ENCODE peak calls at places on chromosomes 7 and 10, in ten cellular contexts. E is endothelial cell of umbilical vein, Q is spleen, G is Panc1, J is upper lobe of left lung, B is stomach, R is HCT116, M is vagina, C is sigmoid colon, K is breast epithelium. L is an unnamed sample.

GRCh38 chr7:55484834-55485233 is 87.5 kb downstream of the VOPP1 start:
- DNase-seq in B (no peak), E (no peak), K (no peak), Q (no peak), J (no peak), G (no peak), R (no peak), C (no peak), M (no peak), L (no peak)

GRCh38 chr10:24344279-24344678 is 135.3 kb downstream of the KIAA1217 start:
- DNase-seq in C (no peak), R (no peak), J (no peak), K (no peak), E (no peak), B (no peak), Q (no peak), G (no peak), M (no peak), L (no peak)

GRCh38 chr7:24834150-24834798 is 77.0 kb upstream of the GSDME start:
- DNase-seq in Q (peak), C (no peak), M (no peak), B (no peak), E (no peak), R (no peak), J (peak), G (no peak), K (no peak), L (no peak)

GRCh38 chr7:131653418-131654248 is 97.2 kb upstream of the PODXL start:
- DNase-seq in C (no peak), B (no peak), Q (no peak), E (no peak), M (no peak), G (no peak), K (no peak), J (no peak), R (no peak), L (no peak)

GRCh38 chr10:105785721-105786120 is 1144.6 kb downstream of the SORCS3 start:
- DNase-seq in J (no peak), Q (no peak), K (no peak), M (no peak), C (no peak), G (no peak), B (no peak), E (no peak), R (no peak), L (no peak)

GRCh38 chr10:122112625-122113160 is 123.7 kb downstream of the TACC2 start:
- DNase-seq in K (peak), G (peak), C (peak), B (peak), Q (peak), R (peak), E (peak), J (peak), M (no peak), L (peak)

GRCh38 chr10:101693701-101694055 is 1.3 kb downstream of the FBXW4 start:
- DNase-seq in Q (no peak), E (no peak), K (no peak), M (no peak), R (no peak), G (no peak), J (no peak), C (no peak), B (no peak), L (no peak)

GRCh38 chr10:62738916-62739315 is 65.6 kb upstream of the ADO start:
- DNase-seq in E (no peak), K (no peak), G (no peak), C (no peak), M (no peak), Q (no peak), J (no peak), B (no peak), R (no peak), L (no peak)

GRCh38 chr10:3948843-3949242 is 163.8 kb upstream of the KLF6 start:
- DNase-seq in B (peak), K (no peak), M (no peak), Q (no peak), E (peak), R (no peak), G (no peak), J (peak), C (no peak), L (peak)

GRCh38 chr10:71210031-71210871 is 2.1 kb upstream of the UNC5B start:
- DNase-seq in K (no peak), G (no peak), M (no peak), E (no peak), C (no peak), B (peak), R (no peak), J (no peak), Q (peak), L (peak)

GRCh38 chr10:74213571-74214162 is 62.6 kb downstream of the ADK start:
- DNase-seq in J (peak), E (peak), K (no peak), G (no peak), C (no peak), B (no peak), R (peak), M (no peak), Q (no peak), L (no peak)

GRCh38 chr7:77217474-77218185 is 18.0 kb upstream of the FGL2 start:
- DNase-seq in B (no peak), R (no peak), C (no peak), Q (no peak), E (no peak), K (no peak), G (no peak), J (no peak), M (no peak), L (no peak)

GRCh38 chr10:69101451-69102095 is 13.7 kb downstream of the SRGN start:
- DNase-seq in K (no peak), G (no peak), J (peak), M (no peak), E (peak), C (no peak), B (no peak), Q (no peak), R (no peak), L (peak)

GRCh38 chr10:63133787-63134557 is 844 bp downstream of the NRBF2 start:
- DNase-seq in G (no peak), R (no peak), K (no peak), E (peak), J (no peak), M (no peak), Q (no peak), C (peak), B (peak), L (peak)

GRCh38 chr7:41033526-41033925 is 669.4 kb downstream of the INHBA start:
- DNase-seq in R (no peak), B (no peak), K (no peak), G (no peak), J (no peak), C (no peak), E (no peak), M (no peak), Q (no peak), L (no peak)

GRCh38 chr10:59234814-59235429 is 58.5 kb downstream of the PHYHIPL start:
- DNase-seq in B (no peak), Q (no peak), G (peak), C (no peak), E (peak), K (no peak), J (no peak), M (no peak), R (peak), L (no peak)

GRCh38 chr7:120703585-120704240 is 154.2 kb downstream of the TSPAN12 start:
- DNase-seq in M (no peak), K (no peak), C (no peak), J (no peak), G (no peak), B (no peak), R (no peak), Q (no peak), E (no peak), L (no peak)

GRCh38 chr10:2982146-2982545 is 85.2 kb upstream of the PFKP start:
- DNase-seq in C (no peak), M (no peak), Q (no peak), J (no peak), B (no peak), K (no peak), G (no peak), R (no peak), E (no peak), L (no peak)

GRCh38 chr7:158858592-158859503 is 2.5 kb downstream of the DYNC2I1 start:
- DNase-seq in G (no peak), E (no peak), B (no peak), M (no peak), C (peak), K (no peak), Q (no peak), J (no peak), R (peak), L (no peak)

GRCh38 chr10:103082683-103083082 is 110.4 kb downstream of the NT5C2 start:
- DNase-seq in R (no peak), K (no peak), M (no peak), E (no peak), C (no peak), G (no peak), B (no peak), J (no peak), Q (no peak), L (no peak)

GRCh38 chr10:132526676-132527075 is 10.9 kb upstream of the INPP5A start:
- DNase-seq in E (no peak), M (no peak), C (peak), G (no peak), K (no peak), J (peak), Q (peak), R (no peak), B (no peak), L (no peak)

GRCh38 chr10:101783736-101784118 is 481 bp upstream of the NPM3 start:
- DNase-seq in J (no peak), C (no peak), R (no peak), Q (no peak), K (no peak), M (no peak), E (no peak), B (no peak), G (no peak), L (no peak)

GRCh38 chr10:7409045-7409731 is 1.6 kb downstream of the SFMBT2 start:
- DNase-seq in B (no peak), K (no peak), E (no peak), G (no peak), Q (peak), C (no peak), M (no peak), R (no peak), J (peak), L (peak)

GRCh38 chr7:143429770-143430698 is 13.2 kb upstream of the TAS2R60 start:
- DNase-seq in J (no peak), K (no peak), B (no peak), C (no peak), R (no peak), Q (no peak), M (no peak), E (peak), G (no peak), L (no peak)

GRCh38 chr7:149759111-149759510 is 14.3 kb downstream of the ZNF467 start:
- DNase-seq in M (no peak), R (no peak), Q (peak), B (no peak), C (no peak), J (no peak), K (no peak), G (no peak), E (no peak), L (no peak)

GRCh38 chr10:29344073-29344820 is 55.4 kb downstream of the LYZL1 start:
- DNase-seq in B (no peak), R (no peak), G (no peak), J (no peak), M (no peak), Q (no peak), C (no peak), K (no peak), E (peak), L (no peak)

GRCh38 chr7:19284596-19285300 is 139.5 kb upstream of the FERD3L start:
- DNase-seq in B (no peak), G (no peak), K (no peak), R (no peak), Q (no peak), E (no peak), C (no peak), J (no peak), M (no peak), L (no peak)

GRCh38 chr7:64947252-64948000 is 43.4 kb downstream of the ZNF117 start:
- DNase-seq in K (no peak), E (no peak), M (no peak), B (no peak), J (no peak), C (no peak), Q (no peak), G (no peak), R (no peak), L (no peak)

GRCh38 chr10:44517635-44518034 is 132.7 kb upstream of the CXCL12 start:
- DNase-seq in M (no peak), R (peak), J (no peak), G (no peak), Q (no peak), E (no peak), C (no peak), B (no peak), K (no peak), L (no peak)

GRCh38 chr7:123643495-123644428 is 11.9 kb upstream of the LMOD2 start:
- DNase-seq in E (peak), B (no peak), R (peak), C (no peak), J (no peak), K (no peak), M (no peak), G (no peak), Q (no peak), L (no peak)

GRCh38 chr10:23448802-23449570 is 10.1 kb downstream of the OTUD1 start:
- DNase-seq in J (no peak), B (no peak), R (no peak), E (peak), C (no peak), Q (no peak), M (no peak), G (no peak), K (no peak), L (no peak)

GRCh38 chr10:16597656-16598055 is 76.0 kb upstream of the C1QL3 start:
- DNase-seq in E (peak), J (no peak), G (no peak), B (no peak), Q (no peak), C (no peak), M (no peak), R (no peak), K (no peak), L (no peak)

GRCh38 chr10:122617476-122618270 is 57.1 kb downstream of the DMBT1 start:
- DNase-seq in Q (peak), M (no peak), R (no peak), C (peak), G (no peak), E (no peak), K (no peak), J (no peak), B (no peak), L (no peak)

GRCh38 chr10:58158806-58159205 is 108.9 kb downstream of the IPMK start:
- DNase-seq in B (no peak), C (no peak), M (no peak), J (no peak), Q (no peak), G (no peak), R (no peak), K (no peak), E (no peak), L (no peak)

GRCh38 chr10:15334650-15335323 is 36.3 kb downstream of the FAM171A1 start:
- DNase-seq in K (no peak), J (no peak), C (no peak), B (no peak), M (no peak), G (no peak), E (no peak), Q (no peak), R (no peak), L (no peak)

DNA sequence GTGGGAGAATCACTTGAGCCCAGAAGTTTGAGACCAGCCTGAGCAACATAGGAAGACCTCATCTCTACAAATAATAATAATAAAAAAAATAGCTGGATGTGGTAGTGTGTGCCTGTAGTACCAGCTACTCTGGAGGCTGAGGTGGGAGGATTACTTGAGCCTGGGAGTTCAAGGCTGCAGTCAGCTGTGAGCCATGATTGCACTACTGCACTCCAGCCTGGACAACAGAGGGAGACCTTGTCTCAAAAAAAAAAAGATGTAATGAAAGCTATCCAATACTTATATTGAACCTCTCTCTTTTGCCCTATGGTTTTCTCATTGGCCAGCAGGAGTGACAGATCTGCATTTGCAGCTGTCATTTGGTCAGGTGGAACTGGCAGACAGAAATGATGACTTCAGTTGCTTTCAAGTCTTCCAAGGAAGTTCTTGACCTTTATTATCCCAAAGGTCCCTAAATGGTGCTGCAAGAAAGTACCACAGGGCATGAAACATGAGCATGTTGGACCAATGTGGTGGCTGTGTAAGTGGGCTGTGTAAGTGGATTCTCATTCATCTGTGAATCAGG is 99.4 kb downstream of the CALD1 start:
- DNase-seq in R (no peak), E (no peak), B (no peak), C (no peak), Q (no peak), J (no peak), K (no peak), G (no peak), M (no peak), L (no peak)
- TF ChIP-seq CTCF in R (no peak), E (no peak), B (no peak), C (no peak), Q (no peak), J (no peak), K (no peak), G (no peak), M (no peak), L (no peak)

GRCh38 chr10:1119027-1119426 is 62.8 kb downstream of the WDR37 start:
- DNase-seq in B (no peak), Q (no peak), C (no peak), E (no peak), G (no peak), M (peak), R (no peak), K (no peak), J (no peak), L (no peak)
- TF ChIP-seq POLR2AphosphoS5 in B (no peak), Q (no peak), C (no peak), E (no peak), G (no peak), M (no peak), R (no peak), K (no peak), J (no peak), L (no peak)

GRCh38 chr7:51224811-51225581 is 91.6 kb downstream of the COBL start:
- DNase-seq in J (peak), G (no peak), R (peak), Q (no peak), E (no peak), C (peak), B (peak), K (peak), M (no peak), L (no peak)
- TF ChIP-seq CTCF in J (peak), G (no peak), R (peak), Q (no peak), E (no peak), C (no peak), B (peak), K (no peak), M (no peak), L (no peak)

GRCh38 chr7:951881-952547 is 2.5 kb downstream of the ADAP1 start:
- DNase-seq in R (no peak), E (no peak), Q (peak), M (no peak), C (peak), G (no peak), B (no peak), K (no peak), J (no peak), L (peak)

GRCh38 chr7:956031-956430 is 1.6 kb upstream of the ADAP1 start:
- DNase-seq in Q (peak), E (no peak), B (no peak), K (no peak), R (no peak), J (no peak), G (no peak), C (peak), M (no peak), L (no peak)

GRCh38 chr7:952548-953441 is 1.7 kb downstream of the ADAP1 start:
- DNase-seq in M (no peak), J (no peak), E (no peak), C (peak), K (no peak), G (no peak), R (no peak), Q (no peak), B (no peak), L (peak)

GRCh38 chr7:954330-955238 is at the start of gene ADAP1:
- DNase-seq in J (peak), R (no peak), E (no peak), Q (peak), G (no peak), C (peak), M (no peak), K (no peak), B (peak), L (peak)

DNA sequence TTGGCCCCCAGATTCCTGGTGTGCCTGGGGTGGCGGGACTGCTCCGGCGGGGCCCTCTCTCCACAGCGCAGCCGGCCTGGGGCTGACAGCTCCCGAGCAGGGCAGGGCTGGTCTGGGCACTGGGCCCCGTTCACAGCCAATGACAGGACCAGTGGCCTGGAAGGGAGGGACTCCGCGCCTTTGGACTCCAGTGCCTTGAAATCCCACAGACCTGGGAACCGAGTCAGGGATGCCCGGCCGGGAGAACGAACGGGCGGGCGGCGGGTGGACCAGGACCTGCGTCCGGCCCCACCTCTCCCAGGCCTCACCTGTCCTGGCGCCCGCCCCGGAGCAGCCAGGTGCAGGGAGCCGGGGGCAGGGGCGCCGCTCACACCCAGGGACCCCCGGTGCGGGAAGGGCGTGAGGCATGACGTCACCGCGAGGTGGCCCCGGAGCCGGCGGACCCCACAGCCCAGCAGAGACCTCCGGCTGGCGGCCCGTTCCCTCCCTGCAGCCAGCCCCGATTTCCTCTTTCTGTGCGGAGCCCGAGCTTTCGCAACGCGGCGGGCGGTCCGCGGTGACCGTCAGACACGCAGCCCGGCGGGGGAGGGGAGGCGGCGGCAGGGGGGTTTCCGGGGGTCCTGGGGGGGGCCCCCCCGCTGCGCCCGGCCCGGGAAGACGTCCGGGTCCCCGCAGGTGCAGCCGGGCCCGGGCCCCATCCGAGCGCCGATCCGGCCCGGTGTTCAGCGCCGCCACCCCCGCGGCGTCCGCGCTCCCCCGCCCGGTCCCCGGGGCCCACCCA is 743 bp downstream of the ADAP1 start:
- DNase-seq in J (peak), E (no peak), K (peak), R (no peak), G (no peak), Q (peak), M (no peak), C (peak), B (peak), L (peak)
- TF ChIP-seq POLR2AphosphoS5 in J (no peak), E (no peak), K (no peak), R (peak), G (no peak), Q (peak), M (no peak), C (peak), B (peak), L (no peak)

DNA sequence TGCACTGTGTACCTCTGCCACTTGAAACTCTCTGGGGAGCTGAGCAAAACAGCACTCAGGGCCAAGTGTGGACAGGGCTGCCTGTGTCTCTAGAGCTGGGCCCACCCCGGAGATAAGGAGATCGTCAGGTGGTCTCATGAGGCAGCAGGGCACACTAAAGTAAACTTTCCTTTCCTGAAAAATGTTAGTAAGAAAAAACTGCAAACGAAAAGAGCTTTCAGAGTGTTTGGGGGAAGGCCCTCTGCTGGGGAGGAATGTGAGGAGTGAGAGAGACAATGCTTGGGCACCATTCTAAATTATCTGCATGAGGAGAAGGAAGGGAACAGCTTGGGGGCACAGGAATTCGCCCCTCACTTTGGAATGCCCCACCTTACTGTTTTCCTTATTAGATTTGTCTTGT is 127.7 kb downstream of the ATXN7L1 start:
- DNase-seq in C (no peak), G (no peak), Q (no peak), B (no peak), R (no peak), J (no peak), M (no peak), K (no peak), E (no peak), L (no peak)
- TF ChIP-seq CTCF in C (no peak), G (no peak), Q (no peak), B (no peak), R (no peak), J (no peak), M (no peak), K (no peak), E (no peak), L (no peak)

L was measured in suprapubic skin.